ENCODE peak calls at places on chromosomes 1 and 21, in five cellular contexts. O is NCI-H748 treated with DMSO at 0.1 percent for 48 hours, S is Karpas-422, D is activated T-cell treated with anti-CD3 and anti-CD28 coated beads for 1 hour, R is ovary. Z is an unnamed sample.

GRCh38 chr1:91804546-91805023 is 81.4 kb downstream of the TGFBR3 start:
- DNase-seq in R (no peak), O (no peak), D (peak; percentile 48), S (no peak), Z (no peak)

GRCh38 chr1:56709269-56709880 is 64.3 kb downstream of the PRKAA2 start:
- DNase-seq in O (peak; percentile 47), S (peak; percentile 85), D (no peak), R (no peak), Z (peak; percentile 52)

GRCh38 chr21:46431884-46432488 is 26.7 kb upstream of the DIP2A start:
- DNase-seq in R (peak; percentile 52), S (no peak), D (no peak), O (no peak), Z (no peak)

GRCh38 chr1:93623875-93624274 is 57.8 kb downstream of the BCAR3 start:
- DNase-seq in R (no peak), S (no peak), O (no peak), D (no peak), Z (no peak)

GRCh38 chr21:32484706-32485380 is 72.3 kb downstream of the EVA1C start:
- DNase-seq in O (no peak), R (no peak), D (no peak), S (no peak), Z (no peak)

GRCh38 chr1:109723351-109723750 is 11.3 kb downstream of the GSTM5 start:
- DNase-seq in O (no peak), S (no peak), D (no peak), R (no peak), Z (no peak)

GRCh38 chr1:203151362-203152157 is 24.0 kb downstream of the ADORA1 start:
- DNase-seq in O (no peak), R (no peak), S (no peak), D (no peak), Z (no peak)

GRCh38 chr1:224059897-224060462 is 53.9 kb upstream of the FBXO28 start:
- DNase-seq in R (no peak), D (no peak), S (no peak), O (no peak), Z (no peak)

GRCh38 chr21:19433623-19434022 is 1030.0 kb upstream of the TMPRSS15 start:
- DNase-seq in D (no peak), O (no peak), S (no peak), R (no peak), Z (no peak)

GRCh38 chr1:168287237-168287664 is 6.6 kb downstream of the TBX19 start:
- DNase-seq in S (no peak), O (no peak), R (no peak), D (no peak), Z (peak; percentile 53)

GRCh38 chr21:35779690-35780570 is 280.4 kb downstream of the SETD4 start:
- DNase-seq in O (no peak), D (no peak), R (no peak), S (no peak), Z (no peak)

GRCh38 chr1:231931846-231932454 is 305.4 kb downstream of the DISC1 start:
- DNase-seq in D (no peak), O (no peak), S (peak; percentile 73), R (no peak), Z (no peak)

GRCh38 chr21:31264574-31264973 is 79.5 kb downstream of the TIAM1 start:
- DNase-seq in R (no peak), D (no peak), S (peak; percentile 42), O (no peak), Z (no peak)

GRCh38 chr1:241714321-241715218 is 62.5 kb downstream of the WDR64 start:
- DNase-seq in O (no peak), D (no peak), S (peak; percentile 69), R (no peak), Z (no peak)

GRCh38 chr1:112798293-112798692 is 83.2 kb upstream of the PPM1J start:
- DNase-seq in O (no peak), R (no peak), S (no peak), D (no peak), Z (no peak)

Z was measured in NCI-H1436.